ENCODE peak calls at places on chromosomes 11 and 22, in six cellular contexts. Q is K562, N is SK-N-SH, K is GM12878, A is HepG2, P is H1. R is an unnamed sample.

GRCh38 chr11:84165139-84165538 is 879.0 kb upstream of the CCDC90B start:
- DNase-seq in Q (no peak), N (no peak), K (no peak), A (no peak), P (no peak), R (no peak)

GRCh38 chr11:16846305-16846704 is 107.9 kb downstream of the C11orf58 start:
- DNase-seq in Q (no peak), N (no peak), K (no peak), A (no peak), P (no peak), R (no peak)

GRCh38 chr11:106493751-106494150 is 416.3 kb downstream of the AASDHPPT start:
- DNase-seq in Q (no peak), N (no peak), K (no peak), A (peak; percentile 12), P (no peak), R (no peak)

GRCh38 chr11:104830508-104830907 is 67.8 kb downstream of the CASP12 start:
- DNase-seq in Q (no peak), N (no peak), K (no peak), A (no peak), P (no peak), R (no peak)

GRCh38 chr11:70174846-70175764 is 28.0 kb upstream of the FADD start:
- DNase-seq in Q (no peak), N (no peak), K (no peak), A (no peak), P (no peak), R (no peak)

GRCh38 chr11:96147186-96147585 is 195.8 kb downstream of the MAML2 start:
- DNase-seq in Q (no peak), N (no peak), K (no peak), A (no peak), P (no peak), R (no peak)

GRCh38 chr11:130428271-130428670 is at the start of gene ADAMTS8:
- DNase-seq in Q (no peak), N (peak; percentile 70), K (no peak), A (no peak), P (peak; percentile 66), R (no peak)

GRCh38 chr11:57368106-57368826 is 12.7 kb downstream of the PRG3 start:
- DNase-seq in Q (no peak), N (no peak), K (no peak), A (no peak), P (no peak), R (peak; percentile 67)

GRCh38 chr11:48154162-48154561 is 62.4 kb upstream of the OR4B1 start:
- DNase-seq in Q (no peak), N (no peak), K (no peak), A (no peak), P (no peak), R (no peak)

GRCh38 chr11:34214961-34215805 is 109.8 kb downstream of the NAT10 start:
- DNase-seq in Q (no peak), N (no peak), K (no peak), A (no peak), P (no peak), R (no peak)

GRCh38 chr11:47186937-47187681 is 875 bp upstream of the PACSIN3 start:
- DNase-seq in Q (no peak), N (peak; percentile 72), K (no peak), A (peak; percentile 64), P (peak; percentile 77), R (peak; percentile 36)

GRCh38 chr22:24566899-24567511 is 11.2 kb downstream of the SNRPD3 start:
- DNase-seq in Q (no peak), N (no peak), K (no peak), A (no peak), P (no peak), R (no peak)

GRCh38 chr11:61778357-61778886 is 14.0 kb downstream of the TMEM258 start:
- DNase-seq in Q (no peak), N (no peak), K (no peak), A (no peak), P (no peak), R (no peak)

GRCh38 chr11:104275992-104276391 is 112.0 kb upstream of the PDGFD start:
- DNase-seq in Q (no peak), N (no peak), K (no peak), A (no peak), P (no peak), R (peak; percentile 3)

GRCh38 chr11:110951041-110951440 is 238.8 kb upstream of the ARHGAP20 start:
- DNase-seq in Q (no peak), N (no peak), K (no peak), A (no peak), P (no peak), R (no peak)

GRCh38 chr22:35430897-35431322 is 31.0 kb downstream of the MCM5 start:
- DNase-seq in Q (peak; percentile 80), N (peak; percentile 95), K (no peak), A (peak; percentile 55), P (peak; percentile 98), R (peak; percentile 24)

GRCh38 chr22:31556627-31557203 is 60.4 kb downstream of the SFI1 start:
- DNase-seq in Q (peak; percentile 15), N (peak; percentile 46), K (no peak), A (peak; percentile 45), P (no peak), R (no peak)

GRCh38 chr11:19673924-19674390 is 38.7 kb upstream of the NAV2 start:
- DNase-seq in Q (no peak), N (no peak), K (no peak), A (no peak), P (peak; percentile 54), R (no peak)

GRCh38 chr11:110711448-110711775 is 825 bp downstream of the ARHGAP20 start:
- DNase-seq in Q (no peak), N (no peak), K (no peak), A (no peak), P (no peak), R (no peak)

GRCh38 chr11:19253149-19253540 is 12.4 kb upstream of the E2F8 start:
- DNase-seq in Q (no peak), N (no peak), K (no peak), A (no peak), P (no peak), R (no peak)

GRCh38 chr11:122663764-122664163 is 8.2 kb downstream of the UBASH3B start:
- DNase-seq in Q (no peak), N (no peak), K (no peak), A (no peak), P (no peak), R (no peak)

GRCh38 chr22:38503021-38503420 is 3.1 kb downstream of the DDX17 start:
- DNase-seq in Q (no peak), N (no peak), K (no peak), A (no peak), P (no peak), R (no peak)

GRCh38 chr22:38505595-38506117 is 455 bp downstream of the DDX17 start:
- DNase-seq in Q (peak; percentile 80), N (peak; percentile 75), K (no peak), A (no peak), P (no peak), R (peak; percentile 29)

GRCh38 chr22:38501797-38502672 is 4.1 kb downstream of the DDX17 start:
- DNase-seq in Q (no peak), N (no peak), K (no peak), A (no peak), P (no peak), R (no peak)

GRCh38 chr22:38506118-38506962 is at the start of gene DDX17:
- DNase-seq in Q (peak; percentile 73), N (peak; percentile 86), K (peak; percentile 92), A (peak; percentile 94), P (peak; percentile 96), R (peak; percentile 97)

DNA sequence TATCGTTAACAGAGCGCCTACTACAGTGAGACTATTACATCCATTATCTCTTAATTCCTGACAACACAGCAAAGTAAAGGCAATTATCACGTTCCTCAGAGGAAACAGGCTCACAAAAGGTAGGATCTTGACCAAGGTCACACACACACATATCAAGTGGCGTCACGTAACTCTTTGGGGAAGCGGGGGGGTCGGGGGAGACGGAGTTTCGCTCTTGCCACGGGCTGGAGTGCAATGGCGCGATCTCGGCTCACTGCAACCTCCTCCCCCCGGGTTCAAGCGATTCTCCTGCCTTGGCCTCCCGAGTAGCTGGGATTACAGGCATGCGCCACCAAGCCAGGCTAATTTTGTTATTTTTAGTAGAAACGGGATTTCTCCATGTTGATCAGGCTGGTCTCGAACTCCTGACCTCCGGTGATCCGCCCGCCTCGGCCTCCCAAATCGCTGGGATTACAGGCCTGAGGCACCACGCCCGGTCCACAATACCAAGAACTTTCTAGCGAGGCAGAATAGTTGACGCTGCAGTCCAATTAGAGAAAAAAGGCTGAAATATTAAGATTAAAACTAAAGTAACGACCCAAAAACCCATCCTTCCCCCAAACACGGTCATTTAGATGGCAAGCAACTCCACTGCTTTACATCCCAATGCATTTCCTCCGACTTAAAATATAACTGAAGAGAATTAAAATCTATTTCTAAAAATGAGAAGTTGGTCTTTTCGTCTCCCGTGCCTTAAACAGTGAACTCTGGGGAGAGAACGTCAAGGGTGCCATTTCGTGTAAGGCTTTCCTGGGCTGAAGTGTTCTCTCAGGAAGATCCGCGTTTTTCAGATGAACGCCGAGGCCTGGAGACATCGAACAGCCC is 1.1 kb downstream of the DDX17 start:
- DNase-seq in Q (peak; percentile 23), N (peak; percentile 11), K (no peak), A (peak; percentile 53), P (no peak), R (peak; percentile 76)
- TF ChIP-seq GABPA in Q (no peak), N (no peak), K (no peak), A (no peak), P (no peak), R (no peak)

GRCh38 chr22:46422896-46423295 is 87.4 kb downstream of the TRMU start:
- DNase-seq in Q (no peak), N (no peak), K (no peak), A (no peak), P (no peak), R (no peak)

GRCh38 chr22:46421272-46421671 is 85.8 kb downstream of the TRMU start:
- DNase-seq in Q (no peak), N (no peak), K (peak; percentile 35), A (no peak), P (no peak), R (no peak)

GRCh38 chr22:46428171-46428570 is 92.7 kb downstream of the TRMU start:
- DNase-seq in Q (no peak), N (no peak), K (no peak), A (no peak), P (no peak), R (no peak)

GRCh38 chr22:46424496-46424895 is 89.0 kb downstream of the TRMU start:
- DNase-seq in Q (no peak), N (no peak), K (no peak), A (no peak), P (no peak), R (no peak)

DNA sequence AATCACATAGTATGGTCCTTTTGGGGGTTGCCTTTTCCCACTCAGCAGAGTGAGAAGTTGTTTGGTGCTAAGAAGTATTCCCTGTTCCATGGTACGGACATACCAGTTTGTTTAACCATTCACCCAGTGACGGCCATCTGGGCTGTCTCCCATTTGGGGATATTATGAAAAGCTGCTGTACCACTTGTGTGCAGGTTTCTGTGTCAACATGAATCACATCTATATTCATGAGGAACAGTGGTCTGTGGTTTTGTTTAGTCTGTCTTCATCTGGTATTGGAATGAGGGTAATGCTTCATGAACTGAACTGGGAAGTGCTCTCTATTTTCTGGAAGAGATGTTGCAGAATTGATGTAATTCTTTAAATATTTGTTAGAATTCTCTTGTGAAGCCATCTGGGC is 89.5 kb downstream of the TRMU start:
- DNase-seq in Q (no peak), N (no peak), K (no peak), A (no peak), P (no peak), R (no peak)
- H3K4me3 ChIP-seq in Q (no peak overlapping the region), N (no peak overlapping the region), K (no peak overlapping the region), A (no peak overlapping the region), P (no peak overlapping the region), R (no peak overlapping the region)

GRCh38 chr11:119288219-119288618 is 28.7 kb downstream of the MCAM start:
- DNase-seq in Q (no peak), N (no peak), K (no peak), A (no peak), P (no peak), R (no peak)
- TF ChIP-seq GABPA in Q (no peak), N (no peak), K (no peak), A (no peak), P (no peak), R (no peak)

GRCh38 chr22:26479043-26479791 is 4.4 kb downstream of the HPS4 start:
- DNase-seq in Q (no peak), N (no peak), K (no peak), A (peak; percentile 31), P (no peak), R (peak; percentile 27)
- H3K4me3 ChIP-seq in Q (peak overlapping the region; percentile 89), N (no peak overlapping the region), K (peak overlapping the region; percentile 97), A (peak overlapping the region; percentile 55), P (no peak overlapping the region), R (peak overlapping the region; percentile 40)

R was measured in HL-60.